ENCODE peak calls at places on chromosomes 13 and 19, in ten cellular contexts. O is CD8-positive, alpha-beta T cell; P is psoas muscle; F is H7; D is cardiac fibroblast; B is osteoblast; Z is foreskin fibroblast; T is neural progenitor cell; Y is esophagus muscularis mucosa; X is aorta. U is an unnamed sample.
A peak's percentile ranks its signal among the peaks of the same experiment; 100 is the strongest.

GRCh38 chr19:41958367-41959055 is 610 bp downstream of the RABAC1 start:
- DNase-seq in X (peak; percentile 96), F (peak; percentile 99), B (peak; percentile 98), T (peak; percentile 94), Z (peak; percentile 85), Y (no peak), O (peak; percentile 80), P (peak; percentile 84), D (peak; percentile 71), U (peak; percentile 37)

GRCh38 chr19:3981373-3981735 is 3.9 kb downstream of the EEF2 start:
- DNase-seq in T (no peak), X (no peak), O (no peak), Y (no peak), B (no peak), F (no peak), Z (no peak), P (no peak), D (no peak), U (no peak)

GRCh38 chr13:29845440-29846056 is 4.9 kb downstream of the UBL3 start:
- DNase-seq in Y (no peak), D (peak; percentile 54), P (no peak), F (no peak), Z (peak; percentile 37), X (no peak), O (no peak), B (no peak), T (no peak), U (no peak)

GRCh38 chr13:41017153-41017552 is 2.0 kb downstream of the ELF1 start:
- DNase-seq in Z (no peak), B (no peak), D (no peak), P (no peak), O (no peak), X (no peak), F (no peak), Y (no peak), T (no peak), U (no peak)

GRCh38 chr19:2149980-2150793 is 1.2 kb downstream of the AP3D1 start:
- DNase-seq in X (no peak), Y (no peak), T (peak; percentile 42), O (no peak), F (no peak), Z (peak; percentile 48), P (no peak), D (peak; percentile 16), B (peak; percentile 78), U (no peak)

GRCh38 chr13:28753208-28753892 is 34.6 kb upstream of the SLC46A3 start:
- DNase-seq in F (peak; percentile 45), P (no peak), O (no peak), Y (peak; percentile 78), T (no peak), D (peak; percentile 93), B (peak; percentile 92), Z (peak; percentile 94), X (peak; percentile 79), U (no peak)

GRCh38 chr19:13476071-13476470 is 30.2 kb downstream of the CACNA1A start:
- DNase-seq in F (no peak), X (no peak), B (no peak), Y (no peak), T (no peak), O (no peak), P (no peak), Z (no peak), D (no peak), U (no peak)

GRCh38 chr19:55158848-55159793 is 1.6 kb upstream of the TNNI3 start:
- DNase-seq in T (no peak), X (no peak), F (peak; percentile 72), Z (peak; percentile 73), Y (no peak), P (peak; percentile 68), B (peak; percentile 94), O (no peak), D (peak; percentile 78), U (no peak)

GRCh38 chr13:98026457-98026857 is 73.0 kb downstream of the IPO5 start:
- DNase-seq in X (no peak), D (peak; percentile 33), T (no peak), Y (peak; percentile 91), F (peak; percentile 22), O (no peak), Z (peak; percentile 49), B (no peak), P (no peak), U (no peak)

GRCh38 chr13:98480915-98481510 is 95.9 kb downstream of the STK24 start:
- DNase-seq in T (no peak), P (no peak), Y (no peak), F (no peak), B (no peak), Z (peak; percentile 75), O (no peak), D (peak; percentile 26), X (no peak), U (no peak)

GRCh38 chr13:41017744-41018582 is 1.2 kb downstream of the ELF1 start:
- DNase-seq in T (no peak), Z (no peak), O (no peak), X (no peak), D (no peak), Y (no peak), F (no peak), B (no peak), P (no peak), U (peak; percentile 65)

GRCh38 chr19:55041627-55042343 is 3.7 kb upstream of the GP6 start:
- DNase-seq in D (no peak), B (peak; percentile 52), X (no peak), O (no peak), P (no peak), Y (no peak), T (no peak), F (peak; percentile 19), Z (no peak), U (peak; percentile 67)

DNA sequence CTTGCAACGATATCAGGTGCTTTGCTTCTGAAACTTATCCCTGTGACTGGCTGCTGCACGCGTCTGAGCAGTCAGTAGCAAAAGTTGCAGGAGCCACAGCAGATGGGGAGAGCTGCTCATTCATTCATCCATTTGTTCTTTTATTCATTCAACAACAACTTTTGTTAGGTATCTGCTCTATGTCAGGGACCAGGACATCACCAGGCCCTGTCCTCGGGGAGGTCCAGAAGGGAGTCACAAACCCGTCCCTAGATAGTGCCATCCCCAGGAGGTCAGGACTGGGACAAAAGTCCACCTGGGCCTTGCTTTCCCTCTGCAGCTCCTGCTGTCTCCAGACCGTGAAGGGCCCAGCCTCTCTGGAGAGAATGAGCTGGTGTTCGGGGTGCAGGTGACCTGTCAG is 2.6 kb downstream of the ARHGAP33 start:
- DNase-seq in Y (no peak), B (peak; percentile 90), P (no peak), O (no peak), T (no peak), X (no peak), D (no peak), F (no peak), Z (no peak), U (no peak)
- H3K4me3 ChIP-seq in Y (no peak overlapping the region), B (no peak overlapping the region), P (no peak overlapping the region), O (no peak overlapping the region), T (no peak overlapping the region), X (no peak overlapping the region), D (no peak overlapping the region), F (no peak overlapping the region), Z (no peak overlapping the region), U (no peak overlapping the region)

DNA sequence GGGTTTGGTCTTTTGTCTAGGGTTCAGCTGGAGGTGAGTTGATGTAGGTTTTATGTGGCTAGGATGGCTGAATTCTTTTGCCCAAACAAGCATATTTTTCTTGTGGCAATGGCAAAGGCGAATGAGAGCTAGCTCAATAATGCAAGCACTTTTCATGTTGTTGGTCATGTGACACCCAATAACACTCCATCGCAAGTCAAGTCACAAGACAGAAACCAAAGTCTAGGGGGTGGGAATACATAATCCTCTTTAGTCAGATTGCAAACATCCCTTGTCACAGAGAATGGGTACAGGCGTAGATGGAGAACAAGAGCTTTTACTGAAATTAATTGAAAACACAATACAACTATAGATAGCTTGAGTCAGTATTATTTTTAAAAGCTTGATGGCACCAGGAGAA is 121.8 kb upstream of the EDNRB start:
- DNase-seq in Y (no peak), P (no peak), Z (no peak), D (no peak), B (no peak), T (no peak), X (no peak), O (no peak), F (no peak), U (no peak)
- H3K4me3 ChIP-seq in Y (no peak overlapping the region), P (no peak overlapping the region), Z (no peak overlapping the region), D (no peak overlapping the region), B (no peak overlapping the region), T (no peak overlapping the region), X (no peak overlapping the region), O (no peak overlapping the region), F (no peak overlapping the region), U (no peak overlapping the region)

GRCh38 chr13:71312923-71313322 is 554.1 kb downstream of the DACH1 start:
- DNase-seq in Z (no peak), O (no peak), D (no peak), F (no peak), Y (no peak), B (no peak), X (no peak), T (no peak), P (no peak), U (no peak)

GRCh38 chr13:71304861-71305260 is 562.1 kb downstream of the DACH1 start:
- DNase-seq in Z (no peak), T (no peak), B (no peak), O (no peak), D (no peak), F (no peak), P (no peak), X (no peak), Y (no peak), U (no peak)

GRCh38 chr13:71306821-71307220 is 560.2 kb downstream of the DACH1 start:
- DNase-seq in Z (no peak), P (no peak), Y (no peak), X (no peak), O (no peak), B (no peak), D (no peak), F (no peak), T (peak; percentile 50), U (no peak)

GRCh38 chr13:71309905-71310304 is 557.1 kb downstream of the DACH1 start:
- DNase-seq in F (no peak), Y (no peak), B (no peak), P (no peak), O (no peak), D (no peak), X (no peak), T (no peak), Z (no peak), U (no peak)
- H3K4me3 ChIP-seq in F (no peak overlapping the region), Y (no peak overlapping the region), B (no peak overlapping the region), P (no peak overlapping the region), O (no peak overlapping the region), D (no peak overlapping the region), X (no peak overlapping the region), T (no peak overlapping the region), Z (no peak overlapping the region), U (no peak overlapping the region)

DNA sequence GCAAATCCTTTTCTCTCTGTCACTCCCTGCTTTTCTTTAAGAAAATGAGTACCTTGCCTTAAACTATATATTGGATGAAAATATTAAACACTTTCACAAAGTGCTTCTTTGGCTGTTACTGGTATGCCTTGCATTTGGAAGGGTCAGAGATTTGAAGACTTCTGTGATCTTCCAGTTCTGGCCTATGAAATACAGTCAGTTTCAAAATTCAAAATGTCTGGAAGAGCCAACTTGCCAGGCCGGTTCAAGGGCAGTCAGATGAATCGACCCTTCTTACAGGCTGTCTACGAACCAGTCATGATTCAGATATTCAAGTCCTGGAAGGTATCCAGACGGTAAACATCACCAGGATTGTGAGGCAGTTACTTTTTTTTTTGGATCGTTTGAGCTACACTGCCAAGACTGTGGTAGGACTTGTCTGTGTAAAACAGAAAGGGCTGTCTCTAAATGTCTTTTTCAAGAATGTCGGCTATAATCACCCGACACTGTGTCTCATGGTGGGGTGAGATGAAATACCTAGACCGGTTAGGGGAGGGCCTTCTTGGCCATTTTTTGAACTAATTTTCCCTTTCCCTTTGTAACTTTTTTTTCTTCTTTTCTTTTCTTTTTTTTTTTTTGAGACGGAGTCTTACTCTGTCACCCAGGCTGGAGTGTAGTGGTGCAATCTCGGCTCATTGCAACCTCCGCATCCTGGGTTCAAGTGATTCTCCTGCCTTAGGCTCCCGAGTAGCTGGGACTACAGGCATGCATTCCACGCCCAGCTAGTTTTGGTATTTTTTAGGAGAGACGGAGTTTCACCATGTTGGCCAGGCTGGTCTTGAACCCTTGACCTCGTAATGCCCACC is 11.2 kb downstream of the ACTN4 start:
- DNase-seq in Z (peak; percentile 99), F (no peak), P (no peak), T (no peak), B (peak; percentile 93), X (no peak), Y (no peak), D (peak; percentile 99), O (no peak), U (no peak)
- H3K4me3 ChIP-seq in Z (peak overlapping the region; percentile 1), F (no peak overlapping the region), P (peak overlapping the region; percentile 15), T (no peak overlapping the region), B (peak overlapping the region; percentile 57), X (no peak overlapping the region), Y (peak overlapping the region; percentile 26), D (no peak overlapping the region), O (no peak overlapping the region), U (no peak overlapping the region)